ENCODE peak calls at places on chromosome 2, in four cellular contexts. One of them, this sample, is unnamed.

GRCh38 chr2:212939777-212940531 is 211.5 kb downstream of the IKZF2 start:
- DNase-seq in mammary epithelial cell: peak
- DNase-seq in Ammon's horn: no peak
- DNase-seq in neural crest cell: no peak
- DNase-seq in this sample: no peak

GRCh38 chr2:237998530-237998929 is 31.7 kb downstream of the UBE2F start:
- DNase-seq in mammary epithelial cell: peak
- DNase-seq in Ammon's horn: no peak
- DNase-seq in neural crest cell: no peak
- DNase-seq in this sample: no peak

GRCh38 chr2:144230452-144231085 is 289.4 kb downstream of the ZEB2 start:
- DNase-seq in mammary epithelial cell: peak
- DNase-seq in Ammon's horn: no peak
- DNase-seq in neural crest cell: no peak
- DNase-seq in this sample: no peak

GRCh38 chr2:238502956-238503791 is 76.4 kb downstream of the ASB1 start:
- DNase-seq in mammary epithelial cell: no peak
- DNase-seq in Ammon's horn: no peak
- DNase-seq in neural crest cell: no peak
- DNase-seq in this sample: no peak

GRCh38 chr2:232493701-232494426 is 6.2 kb upstream of the ECEL1 start:
- DNase-seq in mammary epithelial cell: no peak
- DNase-seq in Ammon's horn: no peak
- DNase-seq in neural crest cell: no peak
- DNase-seq in this sample: no peak

GRCh38 chr2:15730545-15731212 is 139.0 kb downstream of the DDX1 start:
- DNase-seq in mammary epithelial cell: peak
- DNase-seq in Ammon's horn: peak
- DNase-seq in neural crest cell: no peak
- DNase-seq in this sample: no peak

GRCh38 chr2:145047554-145047953 is 527.6 kb upstream of the ZEB2 start:
- DNase-seq in mammary epithelial cell: no peak
- DNase-seq in Ammon's horn: no peak
- DNase-seq in neural crest cell: no peak
- DNase-seq in this sample: no peak

GRCh38 chr2:157692768-157693167 is 64.1 kb upstream of the ACVR1C start:
- DNase-seq in mammary epithelial cell: peak
- DNase-seq in Ammon's horn: no peak
- DNase-seq in neural crest cell: no peak
- DNase-seq in this sample: no peak

GRCh38 chr2:69163109-69163508 is 150.1 kb downstream of the ANTXR1 start:
- DNase-seq in mammary epithelial cell: peak
- DNase-seq in Ammon's horn: peak
- DNase-seq in neural crest cell: no peak
- DNase-seq in this sample: no peak

GRCh38 chr2:104388296-104388695 is 465.6 kb upstream of the POU3F3 start:
- DNase-seq in mammary epithelial cell: no peak
- DNase-seq in Ammon's horn: no peak
- DNase-seq in neural crest cell: no peak
- DNase-seq in this sample: no peak

GRCh38 chr2:240287011-240287410 is 146.6 kb upstream of the OTOS start:
- DNase-seq in mammary epithelial cell: no peak
- DNase-seq in Ammon's horn: no peak
- DNase-seq in neural crest cell: no peak
- DNase-seq in this sample: no peak

GRCh38 chr2:38037757-38038615 is 38.0 kb downstream of the CYP1B1 start:
- DNase-seq in mammary epithelial cell: peak
- DNase-seq in Ammon's horn: peak
- DNase-seq in neural crest cell: no peak
- DNase-seq in this sample: peak

GRCh38 chr2:42028571-42029148 is 19.2 kb upstream of the PKDCC start:
- DNase-seq in mammary epithelial cell: no peak
- DNase-seq in Ammon's horn: no peak
- DNase-seq in neural crest cell: no peak
- DNase-seq in this sample: no peak

GRCh38 chr2:157421964-157422363 is 21.9 kb downstream of the CYTIP start:
- DNase-seq in mammary epithelial cell: no peak
- DNase-seq in Ammon's horn: no peak
- DNase-seq in neural crest cell: no peak
- DNase-seq in this sample: no peak

GRCh38 chr2:238094438-238095022 is 5.6 kb upstream of the ESPNL start:
- DNase-seq in mammary epithelial cell: no peak
- DNase-seq in Ammon's horn: no peak
- DNase-seq in neural crest cell: no peak
- DNase-seq in this sample: no peak

GRCh38 chr2:11056614-11057013 is 98.7 kb upstream of the SLC66A3 start:
- DNase-seq in mammary epithelial cell: peak
- DNase-seq in Ammon's horn: no peak
- DNase-seq in neural crest cell: no peak
- DNase-seq in this sample: no peak

GRCh38 chr2:51263921-51264320 is 232.0 kb upstream of the NRXN1 start:
- DNase-seq in mammary epithelial cell: no peak
- DNase-seq in Ammon's horn: no peak
- DNase-seq in neural crest cell: no peak
- DNase-seq in this sample: no peak

GRCh38 chr2:106098081-106098480 is 96.0 kb downstream of the UXS1 start:
- DNase-seq in mammary epithelial cell: no peak
- DNase-seq in Ammon's horn: no peak
- DNase-seq in neural crest cell: no peak
- DNase-seq in this sample: no peak

GRCh38 chr2:11073251-11073650 is 82.0 kb upstream of the SLC66A3 start:
- DNase-seq in mammary epithelial cell: no peak
- DNase-seq in Ammon's horn: no peak
- DNase-seq in neural crest cell: peak
- DNase-seq in this sample: peak

GRCh38 chr2:29269095-29270090 is 154.2 kb downstream of the CLIP4 start:
- DNase-seq in mammary epithelial cell: no peak
- DNase-seq in Ammon's horn: no peak
- DNase-seq in neural crest cell: no peak
- DNase-seq in this sample: no peak

GRCh38 chr2:105090091-105090490 is 52.2 kb downstream of the MRPS9 start:
- DNase-seq in mammary epithelial cell: no peak
- DNase-seq in Ammon's horn: no peak
- DNase-seq in neural crest cell: no peak
- DNase-seq in this sample: no peak

GRCh38 chr2:61535449-61535848 is 2.7 kb downstream of the XPO1 start:
- DNase-seq in mammary epithelial cell: peak
- DNase-seq in Ammon's horn: no peak
- DNase-seq in neural crest cell: no peak
- DNase-seq in this sample: no peak

This sample was measured in neuronal stem cell.